ENCODE peak calls at places on chromosome 18, in seven cellular contexts. C is CD8-positive, alpha-beta memory T cell; W is MCF 10A; E is GM20000; M is GM04504; P is AML-193; F is ACHN. K is an unnamed sample.
A peak's percentile ranks its signal among the peaks of the same experiment; 100 is the strongest.

GRCh38 chr18:12038661-12039417 is 54.8 kb upstream of the ANKRD62 start:
- DNase-seq in C (peak; percentile 61), W (peak; percentile 70), E (peak; percentile 90), M (peak; percentile 39), P (peak; percentile 57), F (peak; percentile 70), K (peak; percentile 58)

GRCh38 chr18:24734058-24734457 is 273.6 kb downstream of the HRH4 start:
- DNase-seq in C (no peak), W (peak; percentile 15), E (no peak), M (no peak), P (no peak), F (no peak), K (no peak)

GRCh38 chr18:32332708-32333107 is 138.0 kb downstream of the GAREM1 start:
- DNase-seq in C (no peak), W (no peak), E (no peak), M (no peak), P (no peak), F (no peak), K (no peak)

GRCh38 chr18:43888601-43889000 is 611.3 kb upstream of the SYT4 start:
- DNase-seq in C (no peak), W (peak; percentile 36), E (no peak), M (no peak), P (no peak), F (no peak), K (no peak)

GRCh38 chr18:80109676-80110078 is 615 bp downstream of the ADNP2 start:
- DNase-seq in C (no peak), W (peak; percentile 31), E (peak; percentile 73), M (peak; percentile 10), P (no peak), F (peak; percentile 45), K (no peak)

GRCh38 chr18:79962311-79962710 is 2.1 kb upstream of the HSBP1L1 start:
- DNase-seq in C (no peak), W (no peak), E (no peak), M (no peak), P (no peak), F (no peak), K (no peak)

GRCh38 chr18:49730951-49731391 is 82.4 kb downstream of the ACAA2 start:
- DNase-seq in C (no peak), W (no peak), E (no peak), M (no peak), P (no peak), F (no peak), K (no peak)

GRCh38 chr18:29154758-29155725 is 978.1 kb upstream of the CDH2 start:
- DNase-seq in C (no peak), W (peak; percentile 74), E (no peak), M (peak; percentile 79), P (no peak), F (peak; percentile 38), K (no peak)

GRCh38 chr18:35407871-35408481 is 30.8 kb upstream of the ZNF396 start:
- DNase-seq in C (peak; percentile 43), W (peak; percentile 88), E (peak; percentile 61), M (no peak), P (peak; percentile 85), F (peak; percentile 66), K (peak; percentile 72)

GRCh38 chr18:42373584-42373983 is 418.6 kb downstream of the PIK3C3 start:
- DNase-seq in C (no peak), W (peak; percentile 2), E (no peak), M (no peak), P (no peak), F (no peak), K (no peak)

GRCh38 chr18:23400918-23401317 is 52.2 kb upstream of the RIOK3 start:
- DNase-seq in C (no peak), W (no peak), E (no peak), M (no peak), P (no peak), F (no peak), K (no peak)

GRCh38 chr18:35485852-35486251 is 11.9 kb downstream of the INO80C start:
- DNase-seq in C (no peak), W (no peak), E (no peak), M (no peak), P (no peak), F (no peak), K (no peak)

GRCh38 chr18:68316636-68317035 is 398.3 kb downstream of the TMX3 start:
- DNase-seq in C (no peak), W (peak; percentile 21), E (no peak), M (no peak), P (no peak), F (peak; percentile 58), K (no peak)

GRCh38 chr18:55432307-55433040 is 155.5 kb downstream of the TCF4 start:
- DNase-seq in C (no peak), W (no peak), E (no peak), M (no peak), P (no peak), F (no peak), K (no peak)

GRCh38 chr18:24234850-24235418 is 96.1 kb downstream of the CABYR start:
- DNase-seq in C (no peak), W (no peak), E (no peak), M (no peak), P (no peak), F (no peak), K (no peak)

GRCh38 chr18:78659748-78660147 is 319.9 kb upstream of the SALL3 start:
- DNase-seq in C (no peak), W (no peak), E (no peak), M (no peak), P (no peak), F (no peak), K (no peak)